ENCODE peak calls at places on chromosome 19, in four cellular contexts. W is cardiac muscle cell, V is neural progenitor cell, F is body of pancreas. X is an unnamed sample.

GRCh38 chr19:44927746-44928145 is 13.3 kb downstream of the APOC1 start:
- DNase-seq in V (no peak), F (no peak), W (peak), X (no peak)

GRCh38 chr19:37654118-37654517 is 1.1 kb downstream of the ZFP30 start:
- DNase-seq in V (no peak), W (peak), F (no peak), X (no peak)

GRCh38 chr19:1856345-1856697 is 7.1 kb downstream of the KLF16 start:
- DNase-seq in F (no peak), V (no peak), W (no peak), X (no peak)

GRCh38 chr19:7397687-7398086 is 49.0 kb downstream of the ARHGEF18 start:
- DNase-seq in V (no peak), W (peak), F (no peak), X (no peak)

GRCh38 chr19:4970558-4971423 is 1.9 kb downstream of the KDM4B start:
- DNase-seq in V (peak), F (peak), W (peak), X (peak)

GRCh38 chr19:37990362-37990761 is 83.4 kb downstream of the SIPA1L3 start:
- DNase-seq in F (no peak), V (no peak), W (no peak), X (peak)

GRCh38 chr19:7924241-7924640 is 1.7 kb downstream of the CTXN1 start:
- DNase-seq in V (no peak), W (no peak), F (no peak), X (no peak)

GRCh38 chr19:1455336-1456120 is 5.6 kb downstream of the APC2 start:
- DNase-seq in V (peak), W (peak), F (peak), X (peak)

GRCh38 chr19:54298357-54299125 is 14.4 kb downstream of the LILRA5 start:
- DNase-seq in F (no peak), V (no peak), W (no peak), X (no peak)

GRCh38 chr19:925087-925911 is 536 bp upstream of the ARID3A start:
- DNase-seq in V (peak), W (peak), F (peak), X (peak)

GRCh38 chr19:15248648-15249559 is 16.7 kb upstream of the EPHX3 start:
- DNase-seq in V (no peak), W (peak), F (peak), X (no peak)

GRCh38 chr19:48397636-48398328 is 4.3 kb downstream of the GRIN2D start:
- DNase-seq in F (no peak), V (no peak), W (peak), X (peak)

GRCh38 chr19:43765109-43765876 is 10.5 kb upstream of the SMG9 start:
- DNase-seq in F (peak), V (no peak), W (peak), X (peak)

GRCh38 chr19:38513762-38514167 is 80.3 kb downstream of the RYR1 start:
- DNase-seq in F (no peak), V (no peak), W (no peak), X (no peak)

GRCh38 chr19:4606921-4607678 is 32.2 kb upstream of the TNFAIP8L1 start:
- DNase-seq in F (peak), W (peak), V (peak), X (peak)

GRCh38 chr19:38132781-38133180 is 91.2 kb downstream of the DPF1 start:
- DNase-seq in F (no peak), W (no peak), V (no peak), X (no peak)

GRCh38 chr19:36489920-36490415 is 607 bp upstream of the ZNF566 start:
- DNase-seq in F (peak), W (peak), V (peak), X (peak)

GRCh38 chr19:7391218-7391670 is 42.5 kb downstream of the ARHGEF18 start:
- DNase-seq in V (no peak), F (no peak), W (peak), X (no peak)

GRCh38 chr19:12880551-12881171 is 588 bp downstream of the DNASE2 start:
- DNase-seq in V (peak), W (peak), F (peak), X (no peak)

GRCh38 chr19:10069046-10069445 is 17.1 kb upstream of the SHFL start:
- DNase-seq in W (no peak), V (no peak), F (no peak), X (no peak)

GRCh38 chr19:12779162-12779993 is 4.0 kb upstream of the HOOK2 start:
- DNase-seq in F (peak), W (peak), V (peak), X (peak)

GRCh38 chr19:2149980-2150793 is 1.2 kb downstream of the AP3D1 start:
- DNase-seq in V (peak), F (peak), W (peak), X (no peak)

GRCh38 chr19:51366999-51367564 is 894 bp upstream of the ETFB start:
- DNase-seq in V (no peak), F (no peak), W (no peak), X (no peak)

GRCh38 chr19:23203841-23204344 is 46.3 kb downstream of the ZNF724 start:
- DNase-seq in W (peak), F (no peak), V (no peak), X (peak)

GRCh38 chr19:35045667-35046300 is 4.3 kb downstream of the HPN start:
- DNase-seq in F (peak), W (peak), V (peak), X (peak)

GRCh38 chr19:45178262-45179062 is at the start of gene BLOC1S3:
- DNase-seq in V (peak), W (peak), F (peak), X (peak)

GRCh38 chr19:40442328-40443130 is 1.6 kb downstream of the SERTAD3 start:
- DNase-seq in V (no peak), F (no peak), W (no peak), X (no peak)

GRCh38 chr19:11378319-11379189 is 4.1 kb downstream of the SWSAP1 start:
- DNase-seq in W (peak), F (peak), V (peak), X (peak)
- H3K27ac ChIP-seq in W (no peak), F (peak), V (no peak), X (no peak)

GRCh38 chr19:49489601-49490167 is 2.3 kb downstream of the RPL13A start:
- DNase-seq in V (peak), W (no peak), F (no peak), X (no peak)
- H3K4me3 ChIP-seq in V (peak), W (peak), F (no peak), X (peak)

GRCh38 chr19:16769385-16769784 is 49.7 kb downstream of the NWD1 start:
- DNase-seq in W (no peak), V (no peak), F (no peak), X (no peak)

GRCh38 chr19:16760990-16761389 is 41.3 kb downstream of the NWD1 start:
- DNase-seq in V (no peak), W (no peak), F (no peak), X (no peak)

GRCh38 chr19:16764793-16765433 is 45.3 kb downstream of the NWD1 start:
- DNase-seq in W (no peak), V (no peak), F (no peak), X (no peak)

GRCh38 chr19:16764280-16764679 is 44.6 kb downstream of the NWD1 start:
- DNase-seq in F (no peak), V (no peak), W (no peak), X (no peak)
- H3K27ac ChIP-seq in F (no peak), V (no peak), W (no peak), X (no peak)

GRCh38 chr19:32858559-32858958 is 11.0 kb downstream of the SLC7A9 start:
- DNase-seq in V (no peak), F (no peak), W (no peak), X (no peak)
- H3K4me3 ChIP-seq in V (no peak), F (no peak), W (no peak), X (no peak)

GRCh38 chr19:49407079-49407478 is 16.2 kb downstream of the PTH2 start:
- DNase-seq in F (no peak), W (no peak), V (no peak), X (no peak)

GRCh38 chr19:49407482-49408015 is 15.7 kb downstream of the PTH2 start:
- DNase-seq in W (no peak), F (no peak), V (no peak), X (no peak)

GRCh38 chr19:49409441-49410029 is 13.7 kb downstream of the PTH2 start:
- DNase-seq in F (no peak), W (no peak), V (no peak), X (no peak)

GRCh38 chr19:49411681-49412321 is 11.4 kb downstream of the PTH2 start:
- DNase-seq in W (no peak), F (no peak), V (no peak), X (no peak)

GRCh38 chr19:49408816-49409440 is 14.3 kb downstream of the PTH2 start:
- DNase-seq in W (no peak), F (no peak), V (no peak), X (no peak)
- H3K27ac ChIP-seq in W (no peak), F (no peak), V (no peak), X (no peak)

GRCh38 chr19:33174186-33174585 is 19.9 kb upstream of the LRP3 start:
- DNase-seq in F (no peak), V (no peak), W (no peak), X (no peak)

GRCh38 chr19:33175886-33176669 is 18.1 kb upstream of the LRP3 start:
- DNase-seq in V (peak), W (peak), F (no peak), X (peak)

GRCh38 chr19:33176670-33177416 is 17.3 kb upstream of the LRP3 start:
- DNase-seq in F (peak), V (peak), W (peak), X (peak)

GRCh38 chr19:33177417-33177976 is 16.6 kb upstream of the LRP3 start:
- DNase-seq in V (peak), F (no peak), W (no peak), X (peak)

GRCh38 chr19:33175156-33175782 is 18.9 kb upstream of the LRP3 start:
- DNase-seq in W (no peak), F (no peak), V (no peak), X (peak)
- H3K4me3 ChIP-seq in W (no peak), F (no peak), V (peak), X (peak)

GRCh38 chr19:41546386-41546789 is 29.6 kb upstream of the CEACAM21 start:
- DNase-seq in W (no peak), V (no peak), F (no peak), X (no peak)
- H3K27ac ChIP-seq in W (no peak), V (no peak), F (no peak), X (no peak)

GRCh38 chr19:56101095-56101494 is 20.0 kb downstream of the ZNF787 start:
- DNase-seq in W (no peak), F (no peak), V (no peak), X (no peak)

GRCh38 chr19:56105090-56105701 is 15.9 kb downstream of the ZNF787 start:
- DNase-seq in W (peak), V (peak), F (peak), X (peak)

GRCh38 chr19:56101746-56102535 is 19.2 kb downstream of the ZNF787 start:
- DNase-seq in V (no peak), F (no peak), W (no peak), X (no peak)

GRCh38 chr19:56104423-56104822 is 16.7 kb downstream of the ZNF787 start:
- DNase-seq in W (no peak), V (no peak), F (no peak), X (no peak)

DNA sequence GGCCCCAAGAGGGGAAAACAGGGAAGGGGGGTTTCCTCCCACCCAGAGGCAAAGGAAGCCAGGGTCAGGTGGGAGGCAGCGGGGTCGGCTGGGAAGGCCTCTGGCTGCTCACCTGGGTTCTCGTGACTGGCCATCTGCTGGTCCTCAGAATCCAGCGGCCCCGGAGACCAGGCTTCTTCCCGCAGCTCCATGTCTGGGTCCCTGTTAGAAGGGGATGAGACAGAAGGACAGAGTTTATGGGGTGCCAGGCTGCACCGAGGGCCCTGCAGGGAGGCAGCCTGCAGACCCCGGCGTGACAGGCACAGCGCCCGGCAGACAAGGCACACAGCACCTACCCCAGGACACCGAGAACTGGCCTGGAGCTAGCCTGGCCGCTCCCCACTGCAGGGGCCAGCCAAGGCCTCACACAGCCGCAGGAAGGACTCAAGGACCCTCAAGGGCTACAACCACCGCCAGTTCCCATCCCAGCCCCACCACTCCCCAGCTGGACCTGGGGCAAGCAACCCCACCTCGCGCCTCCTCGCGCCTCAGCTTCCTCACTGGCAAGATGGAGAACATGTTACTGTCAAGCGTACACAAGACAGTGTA is 18.0 kb downstream of the ZNF787 start:
- DNase-seq in V (no peak), F (no peak), W (no peak), X (no peak)
- H3K4me3 ChIP-seq in V (no peak), F (no peak), W (no peak), X (no peak)

DNA sequence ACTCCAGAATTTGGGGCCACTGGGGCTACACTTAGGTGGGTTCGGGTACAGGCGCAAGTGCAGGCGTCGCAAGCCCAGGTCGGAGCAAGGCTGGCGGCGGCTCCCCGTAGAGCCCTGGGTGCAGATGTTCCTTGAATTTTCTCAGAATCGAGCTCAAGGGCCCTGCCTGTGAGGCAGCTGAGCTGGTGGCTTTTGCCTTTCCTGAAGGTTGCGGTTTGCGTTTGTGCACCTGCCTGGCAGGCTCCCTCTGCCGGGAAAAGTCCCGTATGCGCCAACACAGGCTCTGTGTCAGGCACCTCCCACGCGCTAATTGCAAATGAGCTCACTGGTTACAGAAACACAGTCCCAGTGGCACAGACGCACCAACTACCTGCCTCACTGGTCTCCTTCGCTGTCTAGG is 5.9 kb downstream of the DOHH start:
- DNase-seq in V (no peak), W (no peak), F (no peak), X (no peak)
- H3K27ac ChIP-seq in V (no peak), W (no peak), F (no peak), X (no peak)

GRCh38 chr19:18415177-18415867 is 3.9 kb upstream of the SSBP4 start:
- DNase-seq in W (peak), V (no peak), F (peak), X (no peak)
- H3K4me3 ChIP-seq in W (no peak), V (no peak), F (no peak), X (no peak)

X was measured in endodermal cell.